ENCODE peak calls at places on chromosomes 13 and 19, in nine cellular contexts. P is AG08395; M is neural progenitor cell; R is GM20000; L is left ventricle myocardium superior; A is KBM-7; O is DMS53; U is progenitor cell of endocrine pancreas; F is CD4-positive, CD25-positive, alpha-beta regulatory T cell. B is an unnamed sample.

GRCh38 chr13:84684048-84684662 is 801.9 kb upstream of the SLITRK1 start:
- DNase-seq in R (no peak), M (no peak), A (no peak), O (no peak), P (no peak), F (no peak), U (no peak), L (no peak), B (no peak)

GRCh38 chr13:94569615-94570014 is 26.3 kb downstream of the TGDS start:
- DNase-seq in R (no peak), A (no peak), M (no peak), P (no peak), U (no peak), O (no peak), F (no peak), L (no peak), B (no peak)

GRCh38 chr19:5036733-5037681 is 68.1 kb downstream of the KDM4B start:
- DNase-seq in L (peak), A (no peak), O (no peak), R (no peak), M (no peak), F (no peak), U (no peak), P (peak), B (no peak)

GRCh38 chr19:55703790-55704215 is 28.8 kb downstream of the EPN1 start:
- DNase-seq in P (peak), U (no peak), O (peak), A (no peak), L (peak), R (no peak), M (peak), F (peak), B (no peak)

GRCh38 chr19:24000656-24001055 is 86.0 kb downstream of the ZNF726 start:
- DNase-seq in A (no peak), M (no peak), O (peak), L (no peak), F (no peak), U (no peak), P (no peak), R (no peak), B (no peak)

GRCh38 chr19:45076029-45076850 is at the start of gene ZNF296:
- DNase-seq in O (peak), R (peak), M (peak), U (peak), P (peak), A (peak), L (peak), F (peak), B (peak)

GRCh38 chr19:51002101-51002532 is 713 bp upstream of the KLK8 start:
- DNase-seq in F (no peak), M (no peak), O (no peak), P (no peak), U (no peak), L (no peak), R (no peak), A (no peak), B (no peak)

GRCh38 chr19:17236831-17237543 is 8.7 kb downstream of the NR2F6 start:
- DNase-seq in L (no peak), R (no peak), A (no peak), U (no peak), F (no peak), O (no peak), P (no peak), M (no peak), B (no peak)

GRCh38 chr13:95956589-95957148 is 96.5 kb downstream of the UGGT2 start:
- DNase-seq in A (no peak), M (no peak), F (no peak), O (no peak), L (no peak), U (no peak), P (no peak), R (no peak), B (no peak)

GRCh38 chr13:110415669-110416068 is 108.6 kb downstream of the COL4A2 start:
- DNase-seq in L (no peak), F (no peak), A (no peak), U (no peak), M (no peak), R (no peak), O (peak), P (no peak), B (no peak)

B was measured in NCI-H446.